ENCODE peak calls at places on chromosomes 4 and X, in ten cellular contexts. O is fibroblast of lung, D is IMR-90, P is adipocyte, T is tibial artery, R is BJ, J is breast epithelium, U is hepatocyte, X is suprapubic skin, L is psoas muscle. Z is an unnamed sample. For H3K27me3, the result is how much of the 10 kb centered on the place peaks cover.

GRCh38 chr4:14178421-14178820 is 550.9 kb upstream of the BOD1L1 start:
- DNase-seq in O (peak), D (peak), P (peak), T (no peak), R (no peak), J (no peak), U (peak), X (no peak), L (no peak), Z (peak)

GRCh38 chrX:7614616-7615015 is 228.4 kb upstream of the VCX start:
- DNase-seq in O (no peak), D (no peak), P (no peak), T (no peak), R (no peak), J (no peak), U (no peak), X (no peak), L (no peak), Z (no peak)

GRCh38 chrX:46446727-46447378 is 98.4 kb downstream of the ZNF674 start:
- DNase-seq in O (peak), D (peak), P (peak), T (peak), R (no peak), J (peak), U (peak), X (peak), L (peak), Z (peak)

GRCh38 chrX:41116948-41117347 is 31.7 kb downstream of the USP9X start:
- DNase-seq in O (no peak), D (no peak), P (no peak), T (no peak), R (no peak), J (no peak), U (no peak), X (no peak), L (no peak), Z (no peak)

GRCh38 chrX:50768801-50769200 is 45.2 kb downstream of the SHROOM4 start:
- DNase-seq in O (no peak), D (no peak), P (no peak), T (no peak), R (no peak), J (no peak), U (no peak), X (no peak), L (no peak), Z (no peak)

GRCh38 chr4:142940614-142941013 is 94.5 kb upstream of the INPP4B start:
- DNase-seq in O (no peak), D (no peak), P (no peak), T (no peak), R (no peak), J (no peak), U (no peak), X (no peak), L (no peak), Z (peak)

GRCh38 chr4:26780524-26780923 is 80.1 kb upstream of the STIM2 start:
- DNase-seq in O (peak), D (peak), P (peak), T (no peak), R (no peak), J (no peak), U (no peak), X (no peak), L (no peak), Z (no peak)

GRCh38 chrX:139483721-139484120 is 46.8 kb upstream of the F9 start:
- DNase-seq in O (no peak), D (no peak), P (no peak), T (no peak), R (no peak), J (no peak), U (no peak), X (no peak), L (no peak), Z (no peak)

GRCh38 chr4:151865327-151865726 is 104.5 kb upstream of the GATB start:
- DNase-seq in O (no peak), D (no peak), P (no peak), T (peak), R (no peak), J (peak), U (no peak), X (no peak), L (peak), Z (no peak)

GRCh38 chr4:160296476-160296875 is 1193.6 kb downstream of the RAPGEF2 start:
- DNase-seq in O (no peak), D (no peak), P (no peak), T (no peak), R (no peak), J (no peak), U (no peak), X (no peak), L (no peak), Z (no peak)

GRCh38 chr4:153142700-153143438 is 61.4 kb upstream of the TRIM2 start:
- DNase-seq in O (peak), D (peak), P (peak), T (peak), R (no peak), J (peak), U (peak), X (peak), L (peak), Z (no peak)

GRCh38 chrX:100494570-100494969 is 84.5 kb upstream of the PCDH19 start:
- DNase-seq in O (no peak), D (no peak), P (no peak), T (no peak), R (no peak), J (no peak), U (no peak), X (no peak), L (no peak), Z (no peak)

GRCh38 chr4:73653695-73654106 is 33.5 kb upstream of the RASSF6 start:
- DNase-seq in O (peak), D (peak), P (peak), T (no peak), R (no peak), J (peak), U (peak), X (no peak), L (no peak), Z (no peak)

GRCh38 chr4:116027311-116027710 is 913.9 kb upstream of the NDST4 start:
- DNase-seq in O (no peak), D (no peak), P (no peak), T (no peak), R (no peak), J (no peak), U (no peak), X (no peak), L (no peak), Z (no peak)

GRCh38 chrX:40468033-40468979 is 112.5 kb upstream of the ATP6AP2 start:
- DNase-seq in O (peak), D (peak), P (peak), T (peak), R (no peak), J (peak), U (peak), X (no peak), L (no peak), Z (peak)

GRCh38 chr4:29861307-29861706 is 858.9 kb upstream of the PCDH7 start:
- DNase-seq in O (no peak), D (no peak), P (no peak), T (no peak), R (no peak), J (no peak), U (no peak), X (no peak), L (no peak), Z (no peak)

GRCh38 chr4:147678796-147679549 is 5.0 kb downstream of the PRMT9 start:
- DNase-seq in O (peak), D (peak), P (no peak), T (no peak), R (no peak), J (no peak), U (no peak), X (no peak), L (no peak), Z (no peak)

GRCh38 chr4:105061720-105062119 is 85.0 kb upstream of the TET2 start:
- DNase-seq in O (no peak), D (no peak), P (no peak), T (no peak), R (no peak), J (no peak), U (no peak), X (no peak), L (no peak), Z (no peak)

GRCh38 chrX:109826954-109827708 is 94.1 kb upstream of the ACSL4 start:
- DNase-seq in O (peak), D (peak), P (peak), T (no peak), R (no peak), J (no peak), U (peak), X (no peak), L (no peak), Z (peak)

GRCh38 chrX:17744896-17745523 is 7.7 kb downstream of the SCML1 start:
- DNase-seq in O (no peak), D (no peak), P (peak), T (no peak), R (no peak), J (no peak), U (no peak), X (no peak), L (no peak), Z (no peak)

GRCh38 chr4:82797591-82798081 is 960 bp downstream of the SCD5 start:
- DNase-seq in O (peak), D (peak), P (peak), T (no peak), R (no peak), J (no peak), U (no peak), X (no peak), L (peak), Z (no peak)

GRCh38 chr4:79626102-79626501 is 218.1 kb upstream of the GK2 start:
- DNase-seq in O (no peak), D (no peak), P (no peak), T (no peak), R (no peak), J (no peak), U (no peak), X (no peak), L (no peak), Z (no peak)

GRCh38 chrX:74521961-74522833 is 92.2 kb downstream of the RLIM start:
- DNase-seq in O (peak), D (peak), P (peak), T (no peak), R (peak), J (no peak), U (peak), X (no peak), L (no peak), Z (no peak)

GRCh38 chr4:128757712-128758111 is 51.8 kb upstream of the JADE1 start:
- DNase-seq in O (no peak), D (peak), P (peak), T (peak), R (no peak), J (no peak), U (no peak), X (no peak), L (peak), Z (no peak)

GRCh38 chr4:169070071-169070894 is 60.2 kb upstream of the CBR4 start:
- DNase-seq in O (peak), D (peak), P (peak), T (peak), R (peak), J (peak), U (peak), X (no peak), L (no peak), Z (peak)

GRCh38 chr4:159390648-159391047 is 287.8 kb downstream of the RAPGEF2 start:
- DNase-seq in O (peak), D (peak), P (peak), T (no peak), R (peak), J (no peak), U (peak), X (no peak), L (no peak), Z (peak)

GRCh38 chrX:106931831-106932491 is 11.8 kb downstream of the CLDN2 start:
- DNase-seq in O (peak), D (peak), P (no peak), T (no peak), R (no peak), J (no peak), U (no peak), X (no peak), L (no peak), Z (no peak)

GRCh38 chr4:172377486-172378140 is 564.4 kb downstream of the GALNTL6 start:
- DNase-seq in O (no peak), D (no peak), P (no peak), T (no peak), R (no peak), J (no peak), U (no peak), X (no peak), L (no peak), Z (no peak)

GRCh38 chr4:41539711-41540110 is 1.8 kb downstream of the LIMCH1 start:
- DNase-seq in O (no peak), D (no peak), P (no peak), T (no peak), R (no peak), J (no peak), U (no peak), X (no peak), L (no peak), Z (no peak)

GRCh38 chr4:41540687-41541086 is 2.7 kb downstream of the LIMCH1 start:
- DNase-seq in O (no peak), D (no peak), P (no peak), T (no peak), R (no peak), J (no peak), U (no peak), X (no peak), L (no peak), Z (no peak)

GRCh38 chr4:41537267-41537890 is 578 bp upstream of the LIMCH1 start:
- DNase-seq in O (peak), D (no peak), P (no peak), T (no peak), R (no peak), J (no peak), U (no peak), X (no peak), L (no peak), Z (no peak)

GRCh38 chr4:41538017-41538733 is at the start of gene LIMCH1:
- DNase-seq in O (peak), D (no peak), P (no peak), T (peak), R (no peak), J (no peak), U (no peak), X (peak), L (peak), Z (no peak)

DNA sequence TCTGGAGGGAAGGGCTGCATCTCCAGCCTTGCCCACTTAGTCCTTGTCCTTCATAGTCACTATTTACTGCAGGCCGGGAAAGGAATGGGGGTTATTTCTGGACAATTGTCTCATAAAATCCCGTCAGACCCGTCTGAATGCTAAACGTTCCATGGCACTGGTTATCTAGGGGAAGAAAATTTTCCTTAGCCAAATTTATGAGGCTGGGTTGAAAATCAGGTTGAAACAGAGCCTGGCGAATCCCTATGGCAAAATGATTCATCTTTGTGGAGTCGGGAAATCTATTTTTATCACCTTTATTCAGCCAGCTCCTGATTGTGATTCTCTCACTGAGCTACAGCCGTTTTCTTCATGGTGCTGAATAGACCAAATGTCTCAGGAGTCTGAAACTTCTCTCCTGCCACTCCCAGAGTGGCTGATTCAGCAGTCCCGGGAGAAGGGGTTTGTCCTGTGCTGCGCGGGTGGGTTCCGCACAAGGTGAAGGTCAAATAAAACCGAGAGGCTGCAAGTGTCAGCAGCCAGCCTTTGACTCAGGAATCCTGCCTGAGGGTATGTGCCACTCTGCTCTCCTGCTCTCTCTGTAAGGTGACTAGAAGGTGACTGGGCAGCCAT is 1.0 kb downstream of the LIMCH1 start:
- DNase-seq in O (peak), D (no peak), P (no peak), T (no peak), R (peak), J (no peak), U (no peak), X (no peak), L (no peak), Z (no peak)
- H3K4me3 ChIP-seq in O (no peak), D (no peak), P (peak), T (peak), R (no peak), J (peak), U (no peak), X (no peak), L (peak), Z (no peak)

GRCh38 chrX:10514891-10515290 is 105.5 kb downstream of the MID1 start:
- DNase-seq in O (peak), D (peak), P (peak), T (no peak), R (no peak), J (no peak), U (no peak), X (no peak), L (no peak), Z (no peak)
- H3K27me3 ChIP-seq in O (under half), D (under half), P (under half), T (under half), R (under half), J (under half), U (under half), X (under half), L (under half), Z (under half)

GRCh38 chr4:163613375-163613774 is 118.9 kb downstream of the TMA16 start:
- DNase-seq in O (no peak), D (no peak), P (no peak), T (no peak), R (no peak), J (no peak), U (no peak), X (no peak), L (no peak), Z (no peak)

GRCh38 chr4:163614866-163615265 is 120.4 kb downstream of the TMA16 start:
- DNase-seq in O (no peak), D (no peak), P (no peak), T (no peak), R (no peak), J (no peak), U (no peak), X (no peak), L (no peak), Z (no peak)

GRCh38 chr4:163611172-163611571 is 116.7 kb downstream of the TMA16 start:
- DNase-seq in O (no peak), D (no peak), P (no peak), T (no peak), R (no peak), J (no peak), U (no peak), X (no peak), L (no peak), Z (no peak)

GRCh38 chr4:163611784-163612445 is 117.4 kb downstream of the TMA16 start:
- DNase-seq in O (no peak), D (no peak), P (no peak), T (no peak), R (no peak), J (no peak), U (no peak), X (no peak), L (no peak), Z (no peak)

GRCh38 chr4:163612762-163613161 is 118.3 kb downstream of the TMA16 start:
- DNase-seq in O (no peak), D (no peak), P (no peak), T (no peak), R (no peak), J (no peak), U (no peak), X (no peak), L (no peak), Z (no peak)
- H3K4me3 ChIP-seq in O (no peak), D (no peak), P (no peak), T (peak), R (no peak), J (peak), U (no peak), X (peak), L (peak), Z (no peak)

DNA sequence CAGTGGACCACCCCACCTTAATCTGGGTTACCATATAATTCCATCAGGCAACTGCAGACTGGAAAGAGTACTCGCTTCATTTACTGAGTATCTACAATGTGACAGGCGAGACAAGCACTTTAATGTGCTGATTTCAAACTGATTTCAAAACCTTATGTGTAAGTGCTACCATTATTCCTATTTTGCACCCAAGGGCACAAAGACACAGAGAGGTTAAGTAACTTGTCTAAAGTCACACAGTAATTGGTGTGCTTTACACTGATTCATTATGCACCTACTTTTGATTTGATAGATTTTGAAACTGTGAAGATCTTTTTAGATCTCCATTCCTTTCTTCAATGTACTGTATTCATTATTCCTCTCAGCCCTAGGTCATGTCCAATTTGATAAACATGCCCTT is 192.4 kb downstream of the MGST2 start:
- DNase-seq in O (no peak), D (no peak), P (no peak), T (no peak), R (no peak), J (no peak), U (no peak), X (no peak), L (no peak), Z (no peak)
- H3K27me3 ChIP-seq in O (under half), D (under half), P (under half), T (under half), R (under half), J (under half), U (under half), X (under half), L (under half), Z (under half)

GRCh38 chrX:154373340-154374306 is 811 bp downstream of the FLNA start:
- DNase-seq in O (peak), D (peak), P (peak), T (peak), R (peak), J (peak), U (peak), X (no peak), L (peak), Z (no peak)

GRCh38 chrX:154376768-154377167 is 2.3 kb upstream of the EMD start:
- DNase-seq in O (no peak), D (peak), P (no peak), T (peak), R (no peak), J (no peak), U (no peak), X (no peak), L (no peak), Z (no peak)

GRCh38 chrX:154374361-154375155 is at the start of gene FLNA:
- DNase-seq in O (peak), D (no peak), P (peak), T (peak), R (no peak), J (peak), U (peak), X (no peak), L (peak), Z (no peak)

GRCh38 chrX:154372612-154373022 is 1.8 kb downstream of the FLNA start:
- DNase-seq in O (peak), D (peak), P (peak), T (no peak), R (no peak), J (peak), U (no peak), X (no peak), L (no peak), Z (peak)

DNA sequence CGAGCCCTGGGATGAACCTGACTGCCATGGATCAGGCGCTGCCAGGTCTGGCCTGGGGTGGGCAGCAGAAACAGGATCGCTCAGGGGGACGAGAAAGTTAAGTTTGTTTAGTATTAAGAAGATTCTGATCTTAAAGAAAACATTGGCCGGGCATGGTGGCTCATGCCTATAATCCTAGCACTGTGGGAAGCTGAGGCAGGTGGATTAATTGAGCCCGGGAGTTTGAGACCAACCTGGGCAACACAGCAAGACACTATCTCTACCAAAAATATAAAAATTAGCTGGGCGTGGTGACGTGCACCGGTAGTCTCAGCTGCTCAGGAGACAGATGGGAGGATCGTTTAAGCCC is 696 bp upstream of the FLNA start:
- DNase-seq in O (no peak), D (no peak), P (no peak), T (no peak), R (no peak), J (no peak), U (no peak), X (no peak), L (no peak), Z (no peak)
- H3K4me3 ChIP-seq in O (no peak), D (peak), P (no peak), T (peak), R (peak), J (peak), U (no peak), X (peak), L (peak), Z (peak)

GRCh38 chr4:16089156-16089555 is 5.3 kb upstream of the PROM1 start:
- DNase-seq in O (no peak), D (no peak), P (no peak), T (no peak), R (no peak), J (no peak), U (no peak), X (no peak), L (no peak), Z (no peak)
- H3K27me3 ChIP-seq in O (under half), D (under half), P (half or more), T (under half), R (under half), J (under half), U (under half), X (under half), L (under half), Z (under half)

GRCh38 chr4:25443851-25444250 is 66.8 kb downstream of the ANAPC4 start:
- DNase-seq in O (no peak), D (no peak), P (no peak), T (no peak), R (no peak), J (no peak), U (no peak), X (peak), L (no peak), Z (no peak)
- H3K4me3 ChIP-seq in O (no peak), D (no peak), P (no peak), T (no peak), R (no peak), J (no peak), U (no peak), X (no peak), L (no peak), Z (no peak)